ENCODE peak calls at places on chromosomes 7 and 10, in nine cellular contexts. G is ovary, B is breast epithelium, P is IMR-90, W is Peyer's patch, J is esophagus squamous epithelium, V is A549, K is suprapubic skin, Y is prostate gland. U is an unnamed sample.

GRCh38 chr10:73083234-73083633 is 13.4 kb downstream of the P4HA1 start:
- DNase-seq in J (no peak), G (no peak), B (no peak), P (peak; percentile 24), W (no peak), Y (no peak), V (no peak), K (no peak), U (no peak)

GRCh38 chr10:132712291-132712690 is 73.7 kb downstream of the NKX6-2 start:
- DNase-seq in G (peak; percentile 4), W (no peak), Y (no peak), B (no peak), K (peak; percentile 34), P (no peak), J (no peak), V (no peak), U (no peak)

GRCh38 chr10:128526793-128527375 is 400.7 kb upstream of the MKI67 start:
- DNase-seq in K (no peak), J (no peak), G (peak; percentile 20), V (no peak), W (no peak), Y (no peak), B (no peak), P (no peak), U (no peak)

GRCh38 chr10:84358743-84359142 is 30.4 kb downstream of the CCSER2 start:
- DNase-seq in V (no peak), W (no peak), K (no peak), B (no peak), G (no peak), J (no peak), P (no peak), Y (no peak), U (no peak)

GRCh38 chr10:107264742-107265141 is 100.2 kb upstream of the SORCS1 start:
- DNase-seq in V (no peak), P (no peak), K (no peak), Y (no peak), G (no peak), J (no peak), W (no peak), B (no peak), U (peak; percentile 69)

GRCh38 chr7:120931243-120931642 is 19.3 kb upstream of the ING3 start:
- DNase-seq in Y (no peak), V (no peak), W (no peak), B (no peak), P (peak; percentile 4), G (no peak), J (no peak), K (no peak), U (no peak)

GRCh38 chr7:74012842-74013249 is 15.1 kb upstream of the ELN start:
- DNase-seq in B (no peak), J (no peak), V (no peak), P (peak; percentile 29), G (no peak), Y (no peak), W (no peak), K (no peak), U (no peak)

GRCh38 chr10:5584895-5585516 is 60.2 kb downstream of the CALML3 start:
- DNase-seq in V (peak; percentile 71), P (peak; percentile 86), J (no peak), K (no peak), Y (no peak), G (no peak), B (no peak), W (peak; percentile 34), U (no peak)

GRCh38 chr7:41691286-41691966 is 11.5 kb downstream of the INHBA start:
- DNase-seq in B (no peak), J (no peak), G (no peak), Y (no peak), P (peak; percentile 32), W (no peak), K (no peak), V (no peak), U (no peak)

GRCh38 chr7:41694490-41694889 is 8.4 kb downstream of the INHBA start:
- DNase-seq in B (no peak), G (no peak), W (no peak), K (no peak), J (no peak), V (no peak), Y (no peak), P (peak; percentile 22), U (no peak)

GRCh38 chr7:41695661-41696322 is 7.1 kb downstream of the INHBA start:
- DNase-seq in B (no peak), J (no peak), Y (no peak), W (no peak), V (peak; percentile 14), K (no peak), G (no peak), P (peak; percentile 87), U (no peak)

GRCh38 chr7:41696323-41696916 is 6.5 kb downstream of the INHBA start:
- DNase-seq in B (no peak), J (no peak), W (peak; percentile 74), Y (peak; percentile 74), V (peak; percentile 61), G (peak; percentile 85), P (peak; percentile 88), K (no peak), U (peak; percentile 93)

DNA sequence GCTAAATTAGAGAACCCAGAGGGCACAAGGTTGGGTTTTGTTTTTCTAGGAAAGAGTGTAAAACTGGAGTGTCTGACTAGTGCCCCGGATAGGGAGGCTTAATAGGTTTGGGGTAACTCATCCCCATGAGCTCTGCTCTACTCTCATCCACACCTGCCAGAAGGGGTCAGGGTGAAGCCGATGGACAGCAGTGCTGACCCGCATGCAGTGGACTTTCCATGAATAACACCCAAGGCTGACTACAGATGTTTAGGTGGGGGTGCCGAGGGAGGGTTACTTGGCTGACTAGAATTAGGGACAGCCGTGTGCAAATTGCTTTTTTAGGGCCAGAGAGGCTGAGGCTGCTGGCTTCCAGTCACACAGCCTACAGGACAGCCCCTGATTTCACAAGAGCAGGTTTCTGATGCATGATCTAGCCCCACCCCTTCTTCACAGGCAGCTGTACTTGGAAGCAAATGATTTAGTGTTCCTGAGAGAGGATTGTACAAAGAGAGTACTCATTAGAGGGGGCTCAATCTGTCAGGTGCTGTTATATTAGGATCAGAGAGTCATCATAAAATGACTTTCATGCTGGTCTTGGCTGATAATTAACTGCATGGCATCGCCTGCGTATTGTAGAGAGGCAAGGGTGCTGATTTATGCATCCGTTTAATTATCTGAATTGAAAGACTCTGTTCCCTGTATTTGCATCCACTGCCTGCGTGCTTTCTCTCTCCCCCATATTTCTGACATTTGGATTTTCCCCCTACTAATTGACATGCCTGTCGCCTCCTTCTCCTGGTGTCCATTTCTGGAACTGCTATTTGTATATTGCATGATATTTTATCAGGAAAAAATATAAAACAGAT is 9.5 kb downstream of the INHBA start:
- DNase-seq in J (no peak), G (no peak), P (peak; percentile 64), B (no peak), W (no peak), V (no peak), K (no peak), Y (no peak), U (no peak)
- TF ChIP-seq CTCF in J (peak; percentile 17), G (no peak), P (peak; percentile 44), B (no peak), W (no peak), V (no peak), K (no peak), Y (no peak), U (peak; percentile 41)

GRCh38 chr10:124725791-124726190 is 18.4 kb downstream of the FAM53B start:
- DNase-seq in J (no peak), P (no peak), Y (no peak), B (no peak), K (no peak), V (no peak), W (no peak), G (no peak), U (peak; percentile 9)

GRCh38 chr10:124728830-124729661 is 15.1 kb downstream of the FAM53B start:
- DNase-seq in P (no peak), K (no peak), Y (no peak), J (no peak), G (no peak), W (no peak), B (no peak), V (no peak), U (no peak)

GRCh38 chr10:124727389-124727960 is 16.7 kb downstream of the FAM53B start:
- DNase-seq in K (no peak), Y (peak; percentile 54), B (peak; percentile 17), W (peak; percentile 39), G (no peak), J (no peak), P (no peak), V (no peak), U (peak; percentile 12)

GRCh38 chr10:124730790-124731189 is 13.4 kb downstream of the FAM53B start:
- DNase-seq in J (no peak), P (no peak), G (no peak), K (no peak), W (no peak), V (no peak), B (no peak), Y (no peak), U (no peak)

GRCh38 chr10:124728071-124728829 is 15.9 kb downstream of the FAM53B start:
- DNase-seq in B (peak; percentile 27), G (no peak), V (no peak), W (no peak), Y (no peak), J (no peak), P (peak; percentile 46), K (no peak), U (peak; percentile 22)
- TF ChIP-seq POLR2A in B (no peak), G (no peak), V (no peak), W (no peak), Y (no peak), J (no peak), P (no peak), K (no peak), U (no peak)

DNA sequence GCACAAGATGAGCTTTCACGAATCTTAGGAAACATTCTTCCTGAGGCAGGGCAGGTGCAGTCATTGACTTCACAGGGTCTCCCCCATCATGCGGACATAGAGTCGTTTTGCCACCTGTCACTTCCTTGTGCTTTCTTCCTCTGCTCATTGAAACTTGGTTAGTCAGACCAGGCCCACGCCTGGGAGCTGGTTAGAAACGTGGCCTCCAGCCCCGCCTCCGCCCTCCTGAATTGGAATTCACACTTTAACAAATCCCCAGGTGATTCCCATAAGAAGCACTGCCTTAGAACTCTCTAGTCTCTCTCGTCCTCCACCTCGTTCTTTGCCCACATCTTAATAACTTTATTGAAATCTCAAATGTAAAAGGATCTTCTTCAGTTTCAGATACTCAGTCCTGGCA is 265.5 kb upstream of the FZD8 start:
- DNase-seq in Y (no peak), K (no peak), V (no peak), B (no peak), P (no peak), G (no peak), W (no peak), J (no peak), U (no peak)
- H3K27ac ChIP-seq in Y (no peak overlapping the region), K (no peak overlapping the region), V (no peak overlapping the region), B (no peak overlapping the region), P (no peak overlapping the region), G (no peak overlapping the region), W (no peak overlapping the region), J (no peak overlapping the region), U (no peak overlapping the region)

DNA sequence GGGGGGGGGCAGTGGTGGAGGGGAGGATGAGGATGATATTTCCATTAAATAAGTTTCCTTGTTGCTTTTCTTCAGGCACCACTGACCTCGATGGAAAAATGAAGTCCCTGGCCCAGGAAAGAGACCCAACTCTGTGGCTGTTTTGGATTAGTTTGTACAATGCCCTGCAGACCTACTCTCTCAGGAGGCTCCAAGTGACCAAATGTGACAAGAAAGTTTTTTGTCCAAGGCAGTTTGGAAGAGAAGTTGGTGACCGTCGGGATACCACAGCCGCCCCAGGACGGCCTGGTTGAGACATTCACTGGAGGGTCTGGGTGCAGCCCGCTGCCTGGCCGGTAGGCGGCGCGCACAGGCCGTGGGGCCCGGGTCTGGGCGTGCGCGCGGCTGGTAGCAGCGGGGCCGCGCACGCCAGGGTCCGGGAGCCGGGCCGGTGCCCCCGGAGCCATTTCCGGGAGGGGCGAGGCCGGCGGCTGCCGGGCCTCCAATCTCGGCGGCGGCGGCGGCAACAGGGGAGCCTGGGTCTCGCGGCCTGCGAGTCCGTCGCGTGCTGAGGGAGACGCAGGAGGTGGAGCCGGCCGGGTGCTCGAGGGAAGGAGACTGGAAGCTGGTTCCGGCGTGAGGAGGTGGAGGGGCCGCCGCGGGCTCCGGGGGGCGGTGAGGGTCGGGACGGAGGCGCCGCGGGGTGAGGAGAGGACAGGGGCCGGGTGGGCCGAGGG is at the start of gene SGPL1:
- DNase-seq in W (peak; percentile 93), Y (peak; percentile 86), J (peak; percentile 20), B (peak; percentile 87), K (peak; percentile 85), V (peak; percentile 81), G (peak; percentile 87), P (peak; percentile 71), U (peak; percentile 92)
- TF ChIP-seq CTCF in W (peak; percentile 92), Y (peak; percentile 97), J (peak; percentile 100), B (peak; percentile 99), K (peak; percentile 96), V (peak; percentile 94), G (peak; percentile 98), P (peak; percentile 99), U (peak; percentile 97)

U was measured in testis.